ENCODE peak calls at places on chromosomes 13 and 19, in six cellular contexts. N is esophagus squamous epithelium, L is tibial nerve, Y is uterus, T is prostate gland, E is heart left ventricle. O is an unnamed sample.

GRCh38 chr13:107258599-107259187 is 690.8 kb upstream of the ARGLU1 start:
- DNase-seq in L (no peak), E (no peak), N (no peak), Y (no peak), T (no peak), O (no peak)

GRCh38 chr13:113483504-113484287 is 6.8 kb downstream of the DCUN1D2 start:
- DNase-seq in E (peak), N (no peak), T (no peak), Y (no peak), L (no peak), O (no peak)

GRCh38 chr19:2455481-2456300 is 1.1 kb downstream of the LMNB2 start:
- DNase-seq in Y (no peak), L (no peak), T (no peak), N (no peak), E (no peak), O (peak)

GRCh38 chr13:38530492-38530891 is 156.4 kb upstream of the FREM2 start:
- DNase-seq in N (no peak), Y (no peak), L (no peak), T (no peak), E (no peak), O (peak)

GRCh38 chr13:88000787-88001186 is 329.6 kb downstream of the SLITRK5 start:
- DNase-seq in T (no peak), L (no peak), N (no peak), Y (no peak), E (no peak), O (no peak)

GRCh38 chr13:106078191-106078590 is 457.3 kb downstream of the EFNB2 start:
- DNase-seq in E (no peak), L (no peak), T (no peak), Y (no peak), N (no peak), O (no peak)

GRCh38 chr19:53982056-53982455 is 9.4 kb upstream of the CACNG6 start:
- DNase-seq in E (no peak), T (no peak), L (no peak), Y (no peak), N (no peak), O (no peak)

GRCh38 chr19:29260477-29261317 is 47.7 kb upstream of the UQCRFS1 start:
- DNase-seq in N (no peak), E (no peak), T (no peak), Y (no peak), L (no peak), O (no peak)

GRCh38 chr19:5580116-5580515 is 12.4 kb upstream of the TINCR start:
- DNase-seq in N (no peak), Y (no peak), T (no peak), E (peak), L (no peak), O (peak)

GRCh38 chr13:109431217-109431616 is 355.2 kb downstream of the IRS2 start:
- DNase-seq in Y (no peak), L (no peak), E (no peak), N (no peak), T (no peak), O (no peak)

GRCh38 chr13:23963184-23963931 is 66.1 kb upstream of the C1QTNF9B start:
- DNase-seq in T (no peak), N (no peak), Y (no peak), L (no peak), E (no peak), O (no peak)

GRCh38 chr13:51955281-51955771 is 55.9 kb downstream of the ATP7B start:
- DNase-seq in T (no peak), E (no peak), N (no peak), L (no peak), Y (no peak), O (no peak)

GRCh38 chr13:110539894-110540293 is 21.6 kb downstream of the RAB20 start:
- DNase-seq in N (no peak), Y (no peak), T (no peak), L (no peak), E (no peak), O (no peak)

GRCh38 chr19:13974073-13974472 is 21.8 kb downstream of the DCAF15 start:
- DNase-seq in E (no peak), L (no peak), N (no peak), Y (no peak), T (peak), O (no peak)

GRCh38 chr13:51825681-51826254 is 19.2 kb downstream of the TMEM272 start:
- DNase-seq in L (no peak), Y (no peak), E (no peak), T (no peak), N (no peak), O (no peak)

GRCh38 chr19:13865578-13866462 is 11.1 kb upstream of the NANOS3 start:
- DNase-seq in T (no peak), E (peak), Y (no peak), L (no peak), N (no peak), O (peak)

GRCh38 chr13:43023244-43023931 is at the start of gene DNAJC15:
- DNase-seq in T (peak), L (peak), E (peak), N (peak), Y (peak), O (peak)

GRCh38 chr19:36225219-36225892 is 10.4 kb downstream of the ZNF146 start:
- DNase-seq in T (no peak), E (no peak), Y (no peak), N (no peak), L (no peak), O (no peak)

GRCh38 chr13:25335856-25336255 is 34.4 kb downstream of the NUP58 start:
- DNase-seq in N (no peak), Y (no peak), L (no peak), E (no peak), T (no peak), O (no peak)

GRCh38 chr19:38669532-38669931 is 22.1 kb downstream of the ACTN4 start:
- DNase-seq in T (no peak), Y (no peak), L (no peak), N (no peak), E (no peak), O (no peak)

GRCh38 chr13:98905199-98905598 is 72.7 kb downstream of the DOCK9 start:
- DNase-seq in E (no peak), Y (no peak), L (no peak), T (no peak), N (no peak), O (no peak)

DNA sequence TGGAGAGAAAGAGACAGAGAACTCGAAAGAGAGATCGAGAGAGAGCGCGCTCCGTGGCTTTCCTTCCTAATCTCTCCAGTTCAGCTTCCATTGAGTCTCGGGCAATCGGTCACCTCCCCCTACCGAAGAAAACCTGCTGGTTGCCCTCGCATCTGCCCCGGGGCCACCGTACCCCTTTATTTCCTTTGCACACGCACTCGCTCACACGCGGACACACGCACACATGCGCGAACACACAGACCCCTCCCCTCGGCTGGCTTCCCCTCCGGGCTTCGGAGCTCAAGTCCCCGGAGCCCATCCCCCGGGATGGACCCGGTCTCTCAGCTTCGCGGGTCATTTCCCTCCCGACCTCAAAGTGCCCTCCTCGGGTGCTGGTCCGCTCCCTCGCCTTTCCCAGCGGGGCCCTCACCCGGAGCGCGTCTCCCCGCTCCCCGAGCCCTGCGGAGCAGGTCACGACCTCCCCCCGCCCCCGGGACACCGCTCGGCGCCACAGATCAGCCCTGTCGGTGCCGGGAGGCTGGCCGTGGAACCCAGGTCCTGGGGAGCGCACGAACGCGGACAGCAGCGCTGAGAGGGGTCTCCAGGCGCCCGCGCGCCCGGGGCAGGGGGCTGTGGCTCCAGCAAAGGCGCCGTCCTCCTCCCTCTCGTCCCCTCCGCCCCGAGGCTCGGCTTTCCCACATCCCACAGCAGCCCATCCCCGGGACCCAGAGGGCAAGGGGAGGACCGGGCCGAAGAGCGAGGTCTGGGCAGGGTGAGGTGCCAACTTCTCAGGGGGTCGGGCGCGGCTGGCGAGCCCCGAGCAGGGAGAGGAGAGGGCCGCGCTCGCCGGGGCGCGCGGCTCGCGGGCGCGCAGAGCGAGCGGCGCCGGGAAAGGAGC is 1.8 kb downstream of the DACH1 start:
- DNase-seq in N (no peak), E (peak), T (no peak), L (no peak), Y (peak), O (no peak)
- H3K4me3 ChIP-seq in N (peak), E (peak), T (peak), L (peak), Y (peak), O (peak)

DNA sequence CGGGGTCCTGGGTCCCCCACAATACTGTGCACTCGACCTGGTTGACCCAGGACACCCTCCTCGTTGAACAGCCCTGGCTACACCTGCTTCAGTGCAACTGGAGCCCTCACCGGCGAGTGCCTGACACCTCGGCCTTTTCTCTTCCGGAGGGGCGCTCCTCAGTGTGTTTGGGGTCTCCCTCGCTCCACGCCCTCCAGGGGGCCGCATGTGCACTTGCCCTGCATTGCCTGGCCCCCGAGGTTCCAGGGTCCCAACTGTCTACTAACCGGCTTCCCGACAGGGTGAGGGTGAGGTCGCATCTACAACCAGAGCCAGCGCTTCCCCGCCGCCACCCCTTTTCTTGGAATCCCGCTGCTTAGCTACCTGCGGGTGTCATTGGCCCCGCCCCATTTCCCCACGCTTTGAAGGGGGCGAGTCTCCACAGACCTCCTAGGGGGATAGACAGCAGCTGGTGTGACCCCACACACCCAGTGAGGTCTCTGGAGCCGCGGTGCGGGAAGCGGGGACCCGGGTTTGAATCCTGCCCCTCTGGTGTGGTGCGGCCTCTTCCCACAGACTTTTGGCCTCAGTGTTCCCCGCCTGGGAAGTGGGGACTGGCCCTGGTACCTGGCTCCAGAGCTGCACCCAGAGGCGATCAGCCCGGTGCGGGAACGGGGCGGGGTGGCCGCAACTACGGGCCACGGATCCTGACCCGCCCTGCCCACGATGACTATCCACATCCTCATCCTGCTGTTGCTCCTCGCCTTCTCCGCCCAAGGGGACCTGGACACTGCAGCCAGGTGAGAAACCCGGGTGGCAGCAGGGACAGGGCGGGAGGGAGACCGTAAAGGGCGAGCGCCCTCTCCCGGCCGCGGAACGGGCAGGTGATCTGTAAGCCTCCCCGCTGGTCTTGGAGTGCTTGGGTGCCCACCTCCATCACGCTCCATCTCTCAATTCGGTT is at the start of gene ADM5:
- DNase-seq in E (no peak), L (no peak), Y (peak), N (no peak), T (peak), O (peak)
- TF ChIP-seq POLR2A in E (no peak), L (no peak), Y (no peak), N (no peak), T (no peak), O (no peak)

DNA sequence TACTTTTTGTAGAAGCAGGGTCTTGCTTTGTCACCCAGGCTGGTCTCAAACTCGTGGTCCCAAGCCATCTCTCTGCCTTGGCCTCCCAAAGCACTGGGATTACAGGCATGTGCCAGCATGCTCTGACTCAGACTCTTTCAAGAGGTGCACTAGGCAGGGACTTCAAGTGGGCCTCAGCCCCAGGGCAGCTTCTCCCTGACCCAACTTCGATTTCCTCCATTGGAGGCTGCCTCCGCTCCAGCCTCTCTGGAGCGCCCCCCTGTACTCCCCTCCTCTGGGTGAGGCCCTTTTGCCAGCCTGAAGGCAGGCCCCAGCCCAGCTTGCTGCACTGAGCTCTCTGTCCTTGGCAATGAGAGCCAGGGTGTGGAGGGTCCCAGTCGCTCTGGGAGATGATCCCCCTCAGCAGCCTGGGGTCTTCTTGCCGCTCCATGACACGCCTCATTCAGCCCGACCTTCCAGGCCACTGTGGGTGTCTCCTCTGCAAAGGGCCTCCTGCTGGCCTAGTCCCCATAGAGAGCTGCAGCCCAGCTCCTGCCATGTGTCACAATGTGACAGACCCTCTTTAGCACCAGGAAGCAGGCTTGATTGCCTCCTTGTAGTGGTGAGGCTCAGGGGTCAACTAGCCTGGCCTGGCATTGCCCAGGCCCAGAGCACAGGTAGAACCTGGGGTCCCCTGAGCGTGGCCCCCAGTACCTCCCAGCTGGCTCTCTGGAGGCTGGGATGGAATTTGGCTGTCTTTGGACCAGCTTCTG is 16.4 kb downstream of the CARM1 start:
- DNase-seq in E (no peak), Y (no peak), T (no peak), L (no peak), N (no peak), O (no peak)
- H3K4me3 ChIP-seq in E (no peak), Y (no peak), T (no peak), L (no peak), N (no peak), O (no peak)

GRCh38 chr13:19782049-19782726 is 557 bp downstream of the PSPC1 start:
- DNase-seq in L (peak), N (no peak), T (peak), Y (peak), E (peak), O (peak)
- TF ChIP-seq POLR2A in L (no peak), N (no peak), T (no peak), Y (no peak), E (no peak), O (no peak)

O was measured in thyroid gland.